ENCODE peak calls at places on chromosomes 4 and X, in four cellular contexts. One of them, this sample, is unnamed.
A peak's percentile ranks its signal among the peaks of the same experiment; 100 is the strongest.

GRCh38 chr4:124212835-124213640 is 499.5 kb downstream of the ANKRD50 start:
- DNase-seq in stimulated activated CD8-positive, alpha-beta memory T cell treated with anti-CD3 and anti-CD28 coated beads, Interleukin-4, amount 100 ng/mL, for 24 hours: no peak
- DNase-seq in kidney glomerular epithelial cell: no peak
- DNase-seq in ELF-1: no peak
- DNase-seq in this sample: no peak

GRCh38 chrX:39998636-39999406 is 98.9 kb downstream of the BCOR start:
- DNase-seq in stimulated activated CD8-positive, alpha-beta memory T cell treated with anti-CD3 and anti-CD28 coated beads, Interleukin-4, amount 100 ng/mL, for 24 hours: no peak
- DNase-seq in kidney glomerular epithelial cell: no peak
- DNase-seq in ELF-1: no peak
- DNase-seq in this sample: no peak

GRCh38 chr4:118758293-118758692 is 73.1 kb downstream of the METTL14 start:
- DNase-seq in stimulated activated CD8-positive, alpha-beta memory T cell treated with anti-CD3 and anti-CD28 coated beads, Interleukin-4, amount 100 ng/mL, for 24 hours: no peak
- DNase-seq in kidney glomerular epithelial cell: no peak
- DNase-seq in ELF-1: no peak
- DNase-seq in this sample: no peak

GRCh38 chr4:185965456-185966384 is 103.2 kb upstream of the TLR3 start:
- DNase-seq in stimulated activated CD8-positive, alpha-beta memory T cell treated with anti-CD3 and anti-CD28 coated beads, Interleukin-4, amount 100 ng/mL, for 24 hours: no peak
- DNase-seq in kidney glomerular epithelial cell: no peak
- DNase-seq in ELF-1: peak; percentile 36
- DNase-seq in this sample: peak; percentile 29

GRCh38 chr4:22029803-22030202 is 81.2 kb upstream of the KCNIP4 start:
- DNase-seq in stimulated activated CD8-positive, alpha-beta memory T cell treated with anti-CD3 and anti-CD28 coated beads, Interleukin-4, amount 100 ng/mL, for 24 hours: no peak
- DNase-seq in kidney glomerular epithelial cell: peak; percentile 18
- DNase-seq in ELF-1: no peak
- DNase-seq in this sample: no peak

GRCh38 chrX:35122756-35123155 is 180.2 kb downstream of the FAM47B start:
- DNase-seq in stimulated activated CD8-positive, alpha-beta memory T cell treated with anti-CD3 and anti-CD28 coated beads, Interleukin-4, amount 100 ng/mL, for 24 hours: no peak
- DNase-seq in kidney glomerular epithelial cell: no peak
- DNase-seq in ELF-1: no peak
- DNase-seq in this sample: no peak

GRCh38 chr4:8402181-8402597 is 38.3 kb downstream of the ACOX3 start:
- DNase-seq in stimulated activated CD8-positive, alpha-beta memory T cell treated with anti-CD3 and anti-CD28 coated beads, Interleukin-4, amount 100 ng/mL, for 24 hours: no peak
- DNase-seq in kidney glomerular epithelial cell: no peak
- DNase-seq in ELF-1: no peak
- DNase-seq in this sample: no peak

GRCh38 chr4:2400841-2401609 is 17.4 kb downstream of the ZFYVE28 start:
- DNase-seq in stimulated activated CD8-positive, alpha-beta memory T cell treated with anti-CD3 and anti-CD28 coated beads, Interleukin-4, amount 100 ng/mL, for 24 hours: no peak
- DNase-seq in kidney glomerular epithelial cell: no peak
- DNase-seq in ELF-1: no peak
- DNase-seq in this sample: no peak

GRCh38 chr4:86891785-86892638 is at the start of gene C4orf36:
- DNase-seq in stimulated activated CD8-positive, alpha-beta memory T cell treated with anti-CD3 and anti-CD28 coated beads, Interleukin-4, amount 100 ng/mL, for 24 hours: no peak
- DNase-seq in kidney glomerular epithelial cell: peak; percentile 51
- DNase-seq in ELF-1: peak; percentile 88
- DNase-seq in this sample: no peak

GRCh38 chr4:170089274-170089742 is 448 bp downstream of the AADAT start:
- DNase-seq in stimulated activated CD8-positive, alpha-beta memory T cell treated with anti-CD3 and anti-CD28 coated beads, Interleukin-4, amount 100 ng/mL, for 24 hours: no peak
- DNase-seq in kidney glomerular epithelial cell: peak; percentile 5
- DNase-seq in ELF-1: peak; percentile 73
- DNase-seq in this sample: no peak

GRCh38 chrX:108091878-108092291 is 307 bp downstream of the ATG4A start:
- DNase-seq in stimulated activated CD8-positive, alpha-beta memory T cell treated with anti-CD3 and anti-CD28 coated beads, Interleukin-4, amount 100 ng/mL, for 24 hours: no peak
- DNase-seq in kidney glomerular epithelial cell: no peak
- DNase-seq in ELF-1: no peak
- DNase-seq in this sample: no peak

GRCh38 chr4:110498420-110498819 is 22.5 kb downstream of the ENPEP start:
- DNase-seq in stimulated activated CD8-positive, alpha-beta memory T cell treated with anti-CD3 and anti-CD28 coated beads, Interleukin-4, amount 100 ng/mL, for 24 hours: no peak
- DNase-seq in kidney glomerular epithelial cell: no peak
- DNase-seq in ELF-1: no peak
- DNase-seq in this sample: no peak

GRCh38 chr4:137310593-137311490 is 221.5 kb downstream of the PCDH18 start:
- DNase-seq in stimulated activated CD8-positive, alpha-beta memory T cell treated with anti-CD3 and anti-CD28 coated beads, Interleukin-4, amount 100 ng/mL, for 24 hours: no peak
- DNase-seq in kidney glomerular epithelial cell: peak; percentile 23
- DNase-seq in ELF-1: no peak
- DNase-seq in this sample: no peak

GRCh38 chr4:141016117-141016798 is 117.0 kb downstream of the RNF150 start:
- DNase-seq in stimulated activated CD8-positive, alpha-beta memory T cell treated with anti-CD3 and anti-CD28 coated beads, Interleukin-4, amount 100 ng/mL, for 24 hours: no peak
- DNase-seq in kidney glomerular epithelial cell: no peak
- DNase-seq in ELF-1: no peak
- DNase-seq in this sample: no peak

GRCh38 chr4:7964459-7964858 is 24.8 kb upstream of the AFAP1 start:
- DNase-seq in stimulated activated CD8-positive, alpha-beta memory T cell treated with anti-CD3 and anti-CD28 coated beads, Interleukin-4, amount 100 ng/mL, for 24 hours: no peak
- DNase-seq in kidney glomerular epithelial cell: no peak
- DNase-seq in ELF-1: no peak
- DNase-seq in this sample: no peak

GRCh38 chr4:77152421-77152820 is 4.6 kb upstream of the CCNG2 start:
- DNase-seq in stimulated activated CD8-positive, alpha-beta memory T cell treated with anti-CD3 and anti-CD28 coated beads, Interleukin-4, amount 100 ng/mL, for 24 hours: no peak
- DNase-seq in kidney glomerular epithelial cell: peak; percentile 26
- DNase-seq in ELF-1: no peak
- DNase-seq in this sample: no peak

GRCh38 chr4:113884655-113885054 is 94.8 kb downstream of the ARSJ start:
- DNase-seq in stimulated activated CD8-positive, alpha-beta memory T cell treated with anti-CD3 and anti-CD28 coated beads, Interleukin-4, amount 100 ng/mL, for 24 hours: no peak
- DNase-seq in kidney glomerular epithelial cell: no peak
- DNase-seq in ELF-1: peak; percentile 15
- DNase-seq in this sample: no peak

GRCh38 chr4:20273793-20274192 is 22.1 kb downstream of the SLIT2 start:
- DNase-seq in stimulated activated CD8-positive, alpha-beta memory T cell treated with anti-CD3 and anti-CD28 coated beads, Interleukin-4, amount 100 ng/mL, for 24 hours: no peak
- DNase-seq in kidney glomerular epithelial cell: peak; percentile 20
- DNase-seq in ELF-1: no peak
- DNase-seq in this sample: no peak

GRCh38 chr4:186079698-186080097 is 10.7 kb downstream of the TLR3 start:
- DNase-seq in stimulated activated CD8-positive, alpha-beta memory T cell treated with anti-CD3 and anti-CD28 coated beads, Interleukin-4, amount 100 ng/mL, for 24 hours: no peak
- DNase-seq in kidney glomerular epithelial cell: no peak
- DNase-seq in ELF-1: peak; percentile 29
- DNase-seq in this sample: no peak

GRCh38 chr4:88705805-88706518 is 8.3 kb upstream of the NAP1L5 start:
- DNase-seq in stimulated activated CD8-positive, alpha-beta memory T cell treated with anti-CD3 and anti-CD28 coated beads, Interleukin-4, amount 100 ng/mL, for 24 hours: no peak
- DNase-seq in kidney glomerular epithelial cell: no peak
- DNase-seq in ELF-1: no peak
- DNase-seq in this sample: no peak